ENCODE peak calls at places on chromosome 4, in seven cellular contexts. I is NCI-H1417, D is astrocyte of the spinal cord, W is ACHN, B is RPMI7951, M is amniotic stem cell, O is NCI-H446. K is an unnamed sample.

GRCh38 chr4:10730590-10730989 is 46.0 kb upstream of the CLNK start:
- DNase-seq in W (no peak), B (no peak), D (no peak), O (no peak), M (no peak), I (no peak), K (no peak)

GRCh38 chr4:137545461-137545861 is 13.2 kb upstream of the PCDH18 start:
- DNase-seq in M (no peak), B (peak), D (peak), O (peak), W (no peak), I (peak), K (no peak)

GRCh38 chr4:121822796-121823504 is 733 bp downstream of the CCNA2 start:
- DNase-seq in W (peak), B (peak), I (peak), D (peak), O (no peak), M (no peak), K (no peak)

GRCh38 chr4:15681067-15681371 is 608 bp upstream of the FAM200B start:
- DNase-seq in W (no peak), I (no peak), D (no peak), M (no peak), O (no peak), B (no peak), K (no peak)

GRCh38 chr4:56976283-56976877 is 1.0 kb downstream of the NOA1 start:
- DNase-seq in O (no peak), M (no peak), D (no peak), I (peak), W (peak), B (no peak), K (no peak)

GRCh38 chr4:139896242-139896752 is 230.7 kb downstream of the MGST2 start:
- DNase-seq in M (no peak), O (no peak), B (no peak), W (no peak), D (no peak), I (peak), K (no peak)

GRCh38 chr4:137360701-137361213 is 171.5 kb downstream of the PCDH18 start:
- DNase-seq in W (no peak), D (no peak), M (no peak), B (no peak), I (no peak), O (no peak), K (no peak)

GRCh38 chr4:124266706-124267105 is 445.8 kb downstream of the ANKRD50 start:
- DNase-seq in I (no peak), O (no peak), D (no peak), M (no peak), W (no peak), B (no peak), K (no peak)

GRCh38 chr4:3775011-3775410 is 8.8 kb downstream of the ADRA2C start:
- DNase-seq in O (no peak), B (no peak), M (no peak), D (no peak), I (peak), W (no peak), K (no peak)

GRCh38 chr4:74018116-74018515 is 19.6 kb upstream of the CXCL5 start:
- DNase-seq in I (no peak), D (no peak), W (no peak), M (no peak), O (no peak), B (no peak), K (no peak)

GRCh38 chr4:52244773-52245360 is 193.8 kb downstream of the SPATA18 start:
- DNase-seq in B (no peak), D (no peak), M (no peak), W (no peak), O (peak), I (peak), K (no peak)

GRCh38 chr4:4675636-4676035 is 133.8 kb upstream of the STX18 start:
- DNase-seq in W (no peak), I (no peak), O (no peak), B (no peak), D (no peak), M (no peak), K (no peak)

GRCh38 chr4:110865611-110866254 is 242.9 kb upstream of the PITX2 start:
- DNase-seq in O (no peak), D (peak), B (no peak), W (peak), M (no peak), I (no peak), K (no peak)

K was measured in glomerular endothelial cell.